ENCODE peak calls at places on chromosomes 12 and 14, in six cellular contexts. U is gastrocnemius medialis, C is MM.1S, N is GM12865, H is left lung, O is tibial artery. R is an unnamed sample.

GRCh38 chr12:79884401-79885006 is 50.4 kb downstream of the PPP1R12A start:
- DNase-seq in O (no peak), N (no peak), U (no peak), C (no peak), H (no peak), R (no peak)

GRCh38 chr12:48768736-48769135 is 20.2 kb downstream of the ADCY6 start:
- DNase-seq in C (no peak), O (no peak), H (no peak), N (no peak), U (no peak), R (no peak)

GRCh38 chr14:38205949-38206665 is 1.6 kb upstream of the SSTR1 start:
- DNase-seq in C (no peak), N (no peak), U (no peak), O (no peak), H (no peak), R (no peak)

GRCh38 chr12:24034160-24034559 is 84.7 kb upstream of the SOX5 start:
- DNase-seq in C (no peak), U (no peak), N (no peak), H (no peak), O (no peak), R (no peak)

GRCh38 chr14:105165134-105165704 is 3.4 kb downstream of the JAG2 start:
- DNase-seq in C (no peak), U (no peak), O (no peak), N (no peak), H (no peak), R (no peak)

GRCh38 chr12:74254784-74255183 is 282.9 kb upstream of the ATXN7L3B start:
- DNase-seq in O (no peak), H (no peak), C (no peak), U (no peak), N (no peak), R (no peak)

GRCh38 chr14:101595349-101595748 is 34.1 kb downstream of the DIO3 start:
- DNase-seq in O (no peak), H (no peak), C (no peak), N (no peak), U (no peak), R (no peak)

GRCh38 chr12:57181561-57182155 is 34.2 kb upstream of the LRP1-AS start:
- DNase-seq in H (no peak), U (no peak), N (no peak), O (no peak), C (no peak), R (no peak)

GRCh38 chr12:79690606-79691298 is at the start of gene PAWR:
- DNase-seq in H (peak), N (peak), O (peak), U (no peak), C (peak), R (peak)

GRCh38 chr14:99966436-99966835 is 98.8 kb upstream of the EVL start:
- DNase-seq in H (no peak), O (no peak), C (no peak), U (no peak), N (no peak), R (no peak)

GRCh38 chr12:88339966-88340365 is 197.9 kb downstream of the TMTC3 start:
- DNase-seq in U (no peak), H (no peak), N (no peak), O (no peak), C (no peak), R (no peak)

GRCh38 chr14:102040153-102040552 is 46.7 kb downstream of the HSP90AA1 start:
- DNase-seq in U (no peak), O (no peak), H (no peak), C (no peak), N (no peak), R (no peak)

GRCh38 chr14:77707355-77707723 is 484 bp downstream of the ALKBH1 start:
- DNase-seq in H (no peak), N (peak), U (peak), O (no peak), C (no peak), R (peak)

GRCh38 chr14:25988536-25988935 is 609.3 kb downstream of the NOVA1 start:
- DNase-seq in O (no peak), U (no peak), C (no peak), H (no peak), N (no peak), R (no peak)

GRCh38 chr14:65281991-65282908 is 130.3 kb upstream of the FUT8 start:
- DNase-seq in O (no peak), H (no peak), N (peak), C (peak), U (no peak), R (peak)

GRCh38 chr12:93191461-93191860 is 186.3 kb upstream of the NUDT4 start:
- DNase-seq in U (no peak), H (no peak), C (no peak), O (no peak), N (no peak), R (no peak)

GRCh38 chr14:62655161-62655560 is 390.1 kb downstream of the KCNH5 start:
- DNase-seq in C (no peak), H (no peak), O (no peak), U (no peak), N (no peak), R (no peak)

GRCh38 chr14:42141328-42141727 is 534.7 kb downstream of the LRFN5 start:
- DNase-seq in O (no peak), N (no peak), C (no peak), U (no peak), H (no peak), R (no peak)

GRCh38 chr12:73984552-73984951 is 553.1 kb upstream of the ATXN7L3B start:
- DNase-seq in O (no peak), C (no peak), H (no peak), U (no peak), N (no peak), R (no peak)

GRCh38 chr12:52175411-52176350 is 16.1 kb downstream of the KRT80 start:
- DNase-seq in O (no peak), H (no peak), C (no peak), U (no peak), N (peak), R (no peak)

GRCh38 chr12:105561981-105562726 is 231.7 kb downstream of the C12orf75 start:
- DNase-seq in H (peak), O (peak), U (peak), C (no peak), N (no peak), R (no peak)

GRCh38 chr14:88323520-88324199 is 591 bp upstream of the KCNK10 start:
- DNase-seq in U (no peak), O (no peak), N (peak), C (no peak), H (no peak), R (peak)

GRCh38 chr12:121992059-121992879 is 29.4 kb upstream of the BCL7A start:
- DNase-seq in O (no peak), H (peak), C (no peak), N (peak), U (no peak), R (peak)

GRCh38 chr14:71448431-71449315 is 483.6 kb upstream of the RGS6 start:
- DNase-seq in H (no peak), U (no peak), C (no peak), N (no peak), O (no peak), R (no peak)

GRCh38 chr12:89060133-89060532 is 292.2 kb downstream of the DUSP6 start:
- DNase-seq in H (no peak), C (no peak), O (no peak), N (no peak), U (no peak), R (no peak)

GRCh38 chr12:122963928-122964240 is 2.4 kb downstream of the ABCB9 start:
- DNase-seq in U (no peak), H (peak), C (no peak), N (no peak), O (no peak), R (no peak)

GRCh38 chr12:57732270-57732669 is 6.3 kb downstream of the AGAP2 start:
- DNase-seq in O (no peak), H (no peak), C (no peak), U (no peak), N (no peak), R (no peak)

GRCh38 chr14:77272261-77272660 is 1.3 kb upstream of the NGB start:
- DNase-seq in U (no peak), N (no peak), O (no peak), H (no peak), C (no peak), R (no peak)

DNA sequence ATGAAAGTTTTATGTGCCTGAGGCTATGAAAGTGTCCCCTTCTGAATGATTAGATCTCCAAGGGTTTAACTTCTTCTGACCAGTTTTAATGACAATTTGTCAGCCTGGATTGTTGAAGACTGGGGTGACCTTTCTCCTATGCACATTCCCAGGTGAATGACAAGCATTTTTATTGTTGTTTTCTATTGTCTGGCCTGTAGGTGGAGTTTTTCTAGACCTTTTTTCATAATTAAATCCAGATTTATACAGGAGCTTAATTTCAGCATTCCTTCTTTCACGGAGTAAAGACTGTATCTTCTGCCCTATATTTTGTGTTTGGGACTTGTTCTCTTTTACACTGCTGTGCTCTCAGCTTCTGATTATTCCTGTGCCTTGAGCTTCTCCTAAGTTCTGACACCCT is 125.0 kb upstream of the FAR2 start:
- DNase-seq in N (no peak), H (no peak), C (no peak), O (no peak), U (no peak), R (no peak)
- TF ChIP-seq CTCF in N (peak), H (no peak), C (peak), O (no peak), U (no peak), R (no peak)

GRCh38 chr14:75549169-75549568 is 26.9 kb downstream of the BATF start:
- DNase-seq in O (no peak), N (peak), H (peak), C (no peak), U (no peak), R (peak)

GRCh38 chr14:75553157-75553556 is 25.3 kb upstream of the FLVCR2 start:
- DNase-seq in C (no peak), H (peak), U (no peak), N (no peak), O (no peak), R (no peak)

GRCh38 chr14:75553761-75554160 is 24.7 kb upstream of the FLVCR2 start:
- DNase-seq in H (no peak), C (no peak), U (no peak), N (no peak), O (no peak), R (no peak)

GRCh38 chr14:75548544-75548943 is 26.3 kb downstream of the BATF start:
- DNase-seq in C (no peak), U (no peak), O (peak), N (no peak), H (peak), R (no peak)

GRCh38 chr14:75551021-75551420 is 27.4 kb upstream of the FLVCR2 start:
- DNase-seq in O (no peak), H (peak), N (no peak), C (no peak), U (no peak), R (no peak)
- TF ChIP-seq CTCF in O (no peak), H (no peak), N (no peak), C (no peak), U (no peak), R (no peak)

GRCh38 chr14:53881161-53881846 is 75.3 kb downstream of the BMP4 start:
- DNase-seq in H (no peak), U (no peak), C (no peak), O (no peak), N (peak), R (no peak)

GRCh38 chr14:53881921-53882320 is 74.7 kb downstream of the BMP4 start:
- DNase-seq in C (no peak), O (no peak), N (peak), H (no peak), U (no peak), R (no peak)

GRCh38 chr14:53882684-53883083 is 73.9 kb downstream of the BMP4 start:
- DNase-seq in C (no peak), H (no peak), O (no peak), N (peak), U (no peak), R (peak)

GRCh38 chr14:53885241-53885640 is 71.4 kb downstream of the BMP4 start:
- DNase-seq in C (no peak), N (no peak), H (no peak), U (no peak), O (no peak), R (no peak)

GRCh38 chr14:53883739-53884138 is 72.9 kb downstream of the BMP4 start:
- DNase-seq in O (no peak), U (no peak), H (no peak), N (no peak), C (no peak), R (no peak)
- TF ChIP-seq CTCF in O (no peak), U (no peak), H (no peak), N (no peak), C (no peak), R (no peak)

GRCh38 chr12:83141460-83141994 is 454.8 kb downstream of the TMTC2 start:
- DNase-seq in U (no peak), H (no peak), N (no peak), O (no peak), C (no peak), R (no peak)

GRCh38 chr12:83140135-83140534 is 453.4 kb downstream of the TMTC2 start:
- DNase-seq in U (no peak), H (no peak), O (no peak), N (no peak), C (no peak), R (no peak)

DNA sequence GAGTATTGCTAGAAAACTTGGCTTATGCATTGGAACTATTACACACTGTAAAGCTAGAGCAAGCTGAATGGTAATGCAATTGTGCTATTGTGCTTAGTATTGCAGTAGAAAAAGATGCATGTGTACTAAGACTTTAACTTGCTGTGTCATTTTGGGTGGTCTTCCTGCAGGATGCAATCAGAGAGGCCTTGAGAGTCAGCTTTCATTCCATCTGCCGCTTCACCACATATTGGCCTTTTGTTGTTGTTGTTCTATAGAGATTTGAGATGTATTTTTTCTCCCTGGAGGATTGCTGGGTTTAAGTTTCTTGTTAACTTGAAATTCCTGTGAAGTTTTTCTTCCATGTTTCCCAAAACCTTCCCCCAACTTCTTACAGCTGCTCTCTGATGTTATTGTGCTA is 449.7 kb downstream of the TMTC2 start:
- DNase-seq in U (no peak), O (no peak), H (no peak), N (no peak), C (no peak), R (no peak)
- TF ChIP-seq CTCF in U (no peak), O (no peak), H (no peak), N (no peak), C (no peak), R (no peak)

GRCh38 chr12:53299454-53300180 is at the start of gene MYG1:
- DNase-seq in N (peak), C (peak), O (peak), U (peak), H (peak), R (peak)
- TF ChIP-seq CTCF in N (no peak), C (peak), O (peak), U (peak), H (no peak), R (peak)

DNA sequence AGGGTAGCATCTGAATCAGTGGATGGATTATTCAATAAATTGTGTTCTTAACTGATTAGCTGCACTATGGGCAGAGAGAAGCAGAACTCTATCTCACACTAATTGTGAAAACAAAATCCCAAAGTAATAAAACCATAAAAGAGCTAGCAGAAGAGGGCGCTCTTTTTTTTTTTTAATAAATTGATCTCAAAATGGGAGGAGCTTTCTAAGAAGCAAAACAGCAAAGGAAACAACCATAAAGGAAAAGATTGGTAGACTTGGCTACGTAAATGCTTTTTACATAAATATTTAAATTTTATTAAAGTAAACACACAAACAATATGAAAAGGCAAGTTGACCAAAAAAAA is 1.5 kb upstream of the TM7SF3 start:
- DNase-seq in C (peak), U (no peak), H (no peak), N (peak), O (no peak), R (peak)
- TF ChIP-seq CTCF in C (peak), U (peak), H (peak), N (peak), O (peak), R (peak)

R was measured in GM13977.